ENCODE peak calls at places on chromosomes 1 and 21, in four cellular contexts. X is pancreas, Y is RWPE1, A is foreskin fibroblast. N is an unnamed sample.

GRCh38 chr1:46368781-46369180 is 25.3 kb upstream of the FAAH start:
- DNase-seq in X (no peak), Y (no peak), A (no peak), N (no peak)

GRCh38 chr1:6519491-6519934 is 28.0 kb upstream of the PLEKHG5 start:
- DNase-seq in X (no peak), Y (no peak), A (no peak), N (no peak)

GRCh38 chr1:90198616-90199015 is 203.7 kb downstream of the ZNF326 start:
- DNase-seq in X (no peak), Y (no peak), A (no peak), N (no peak)

GRCh38 chr1:237386362-237387143 is 344.6 kb downstream of the RYR2 start:
- DNase-seq in X (no peak), Y (peak), A (peak), N (no peak)

GRCh38 chr1:226877669-226878068 is 7.3 kb downstream of the PSEN2 start:
- DNase-seq in X (no peak), Y (no peak), A (no peak), N (no peak)

GRCh38 chr1:203354246-203354645 is 3.3 kb upstream of the FMOD start:
- DNase-seq in X (no peak), Y (no peak), A (peak), N (no peak)

GRCh38 chr1:183058835-183059234 is 35.6 kb downstream of the LAMC1 start:
- DNase-seq in X (no peak), Y (no peak), A (no peak), N (no peak)

GRCh38 chr1:200951016-200951415 is 56.3 kb downstream of the INAVA start:
- DNase-seq in X (no peak), Y (no peak), A (no peak), N (no peak)

GRCh38 chr1:91014475-91014874 is 7.4 kb downstream of the ZNF644 start:
- DNase-seq in X (no peak), Y (no peak), A (no peak), N (no peak)

GRCh38 chr1:94609619-94610018 is 68.1 kb upstream of the F3 start:
- DNase-seq in X (no peak), Y (no peak), A (no peak), N (no peak)

GRCh38 chr1:226820935-226821718 is 49.3 kb upstream of the PSEN2 start:
- DNase-seq in X (peak), Y (peak), A (peak), N (no peak)

GRCh38 chr1:116329524-116330341 is 43.3 kb upstream of the ATP1A1 start:
- DNase-seq in X (no peak), Y (no peak), A (no peak), N (no peak)

GRCh38 chr21:38244885-38245869 is 11.6 kb upstream of the KCNJ15 start:
- DNase-seq in X (no peak), Y (peak), A (peak), N (no peak)

GRCh38 chr1:2184934-2185333 is 9.6 kb downstream of the FAAP20 start:
- DNase-seq in X (no peak), Y (no peak), A (no peak), N (no peak)

GRCh38 chr1:179731643-179732042 is 11.4 kb upstream of the FAM163A start:
- DNase-seq in X (no peak), Y (no peak), A (no peak), N (no peak)

GRCh38 chr1:22107126-22107525 is 35.8 kb downstream of the WNT4 start:
- DNase-seq in X (no peak), Y (no peak), A (no peak), N (no peak)

GRCh38 chr1:29669488-29669871 is 433.2 kb downstream of the PTPRU start:
- DNase-seq in X (no peak), Y (no peak), A (no peak), N (no peak)

GRCh38 chr1:206685256-206685748 is 597 bp downstream of the MAPKAPK2 start:
- DNase-seq in X (peak), Y (peak), A (peak), N (peak)

GRCh38 chr1:165841582-165842362 is 14.4 kb downstream of the UCK2 start:
- DNase-seq in X (no peak), Y (no peak), A (peak), N (no peak)

GRCh38 chr21:15564907-15565306 is 164.9 kb upstream of the USP25 start:
- DNase-seq in X (no peak), Y (no peak), A (no peak), N (no peak)

GRCh38 chr1:72845981-72846380 is 563.6 kb upstream of the NEGR1 start:
- DNase-seq in X (no peak), Y (no peak), A (no peak), N (no peak)

GRCh38 chr1:17976843-17977242 is 130.8 kb upstream of the IGSF21 start:
- DNase-seq in X (no peak), Y (no peak), A (no peak), N (no peak)

GRCh38 chr1:43058545-43059360 is 100.1 kb upstream of the SLC2A1 start:
- DNase-seq in X (no peak), Y (peak), A (peak), N (peak)

GRCh38 chr1:231161711-231162299 is at the start of gene TRIM67:
- DNase-seq in X (peak), Y (no peak), A (peak), N (no peak)

GRCh38 chr1:201645956-201646355 is 107.0 kb downstream of the NAV1 start:
- DNase-seq in X (no peak), Y (no peak), A (peak), N (no peak)

GRCh38 chr1:162145280-162145965 is 75.9 kb downstream of the NOS1AP start:
- DNase-seq in X (no peak), Y (no peak), A (peak), N (peak)

GRCh38 chr1:93690921-93691789 is 9.5 kb upstream of the BCAR3 start:
- DNase-seq in X (no peak), Y (no peak), A (no peak), N (no peak)

GRCh38 chr1:153679337-153680119 is 1.0 kb downstream of the NPR1 start:
- DNase-seq in X (no peak), Y (no peak), A (peak), N (peak)

GRCh38 chr1:234862360-234862943 is 252.5 kb upstream of the IRF2BP2 start:
- DNase-seq in X (no peak), Y (no peak), A (no peak), N (no peak)

GRCh38 chr1:160204526-160205241 is 500 bp upstream of the PEA15 start:
- DNase-seq in X (no peak), Y (no peak), A (no peak), N (no peak)

DNA sequence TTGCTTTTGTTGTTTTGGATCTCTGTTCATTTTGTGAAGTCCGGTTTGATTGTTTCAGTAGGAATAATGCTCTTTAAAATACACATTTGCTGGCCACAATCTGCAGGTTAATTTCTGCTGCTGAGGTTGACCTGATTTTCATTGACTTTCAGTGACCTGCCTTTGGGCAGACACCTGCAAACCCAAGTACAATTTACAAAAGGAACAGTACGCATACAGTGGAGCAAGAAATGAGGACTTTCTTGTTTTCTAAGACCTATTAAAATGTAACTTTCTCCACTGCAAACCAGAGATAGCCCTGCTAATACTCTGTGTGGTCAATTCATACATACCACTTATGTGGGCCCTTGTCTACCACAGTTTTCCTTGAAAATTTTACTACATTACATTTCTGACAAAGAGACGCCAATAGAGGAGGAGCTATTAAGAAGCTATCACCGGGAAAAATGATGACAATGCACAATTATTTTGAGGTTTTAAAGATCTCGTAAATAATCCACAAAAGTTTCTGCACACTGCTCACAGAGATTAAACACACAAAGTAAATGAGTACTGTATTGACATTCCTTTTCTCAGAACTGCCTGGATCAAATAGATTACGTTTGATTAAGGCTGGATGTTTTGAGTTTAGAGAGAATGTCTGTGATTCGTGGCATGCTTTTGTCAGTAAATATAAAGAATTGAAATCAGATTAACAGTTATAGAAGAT is 141.9 kb downstream of the SDCCAG8 start:
- DNase-seq in X (no peak), Y (no peak), A (no peak), N (no peak)
- TF ChIP-seq CTCF in X (no peak), Y (no peak), A (no peak), N (no peak)

GRCh38 chr1:27307851-27308598 is 13.9 kb upstream of the TMEM222 start:
- DNase-seq in X (no peak), Y (no peak), A (no peak), N (no peak)

GRCh38 chr1:27303509-27303908 is 18.5 kb upstream of the TMEM222 start:
- DNase-seq in X (no peak), Y (no peak), A (no peak), N (no peak)

GRCh38 chr1:27306071-27306470 is 15.9 kb upstream of the TMEM222 start:
- DNase-seq in X (no peak), Y (no peak), A (no peak), N (no peak)

GRCh38 chr1:27302612-27303011 is 19.4 kb upstream of the TMEM222 start:
- DNase-seq in X (no peak), Y (no peak), A (no peak), N (no peak)

DNA sequence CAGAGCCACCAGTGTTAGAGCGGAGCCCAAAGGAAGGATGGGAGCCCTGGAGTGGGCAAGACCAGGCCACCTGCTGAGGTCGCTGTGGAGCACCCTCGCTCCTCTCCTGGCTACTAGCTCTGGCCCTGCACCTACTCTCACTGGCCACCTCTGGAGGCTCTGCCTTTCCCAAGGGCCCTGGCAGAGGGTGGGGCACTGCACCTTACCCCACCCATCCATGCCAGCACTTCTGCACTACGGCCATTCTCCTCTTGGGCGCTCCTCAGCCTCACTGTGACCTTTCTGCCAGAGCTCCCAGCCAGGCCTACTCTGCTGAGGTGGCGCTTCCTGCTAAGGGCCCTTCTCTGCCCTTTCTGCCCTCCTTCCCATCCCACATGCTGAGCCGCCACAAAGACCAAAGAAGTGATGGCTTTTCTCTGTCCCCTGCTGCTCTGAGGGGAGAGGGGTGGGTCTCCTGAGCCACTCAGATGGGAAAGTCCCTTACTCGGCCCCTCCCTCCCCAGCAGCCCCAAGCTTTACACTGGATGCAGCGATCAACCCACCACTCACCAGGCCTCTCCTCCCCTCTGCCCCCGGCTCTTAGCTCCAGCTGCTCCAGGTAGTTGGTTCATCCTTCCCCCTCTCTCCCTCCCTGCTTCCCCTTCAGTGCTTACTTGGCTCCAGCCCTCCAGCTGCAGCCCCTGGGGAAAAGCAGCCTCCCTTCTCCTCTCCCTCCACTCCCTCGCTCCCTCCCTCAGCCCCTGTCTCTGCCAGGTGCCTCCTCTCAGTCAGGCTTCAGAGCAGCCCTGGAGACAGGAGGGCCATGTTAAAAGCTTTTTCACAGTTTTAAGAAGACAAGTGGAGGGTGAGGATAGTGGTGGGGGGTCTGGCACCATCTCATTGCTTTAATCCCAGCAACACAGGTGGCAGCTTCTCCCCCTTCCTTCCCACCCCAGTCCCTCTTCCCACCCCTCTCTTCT is 14.8 kb upstream of the TMEM222 start:
- DNase-seq in X (no peak), Y (no peak), A (no peak), N (peak)
- TF ChIP-seq CTCF in X (no peak), Y (no peak), A (no peak), N (peak)

DNA sequence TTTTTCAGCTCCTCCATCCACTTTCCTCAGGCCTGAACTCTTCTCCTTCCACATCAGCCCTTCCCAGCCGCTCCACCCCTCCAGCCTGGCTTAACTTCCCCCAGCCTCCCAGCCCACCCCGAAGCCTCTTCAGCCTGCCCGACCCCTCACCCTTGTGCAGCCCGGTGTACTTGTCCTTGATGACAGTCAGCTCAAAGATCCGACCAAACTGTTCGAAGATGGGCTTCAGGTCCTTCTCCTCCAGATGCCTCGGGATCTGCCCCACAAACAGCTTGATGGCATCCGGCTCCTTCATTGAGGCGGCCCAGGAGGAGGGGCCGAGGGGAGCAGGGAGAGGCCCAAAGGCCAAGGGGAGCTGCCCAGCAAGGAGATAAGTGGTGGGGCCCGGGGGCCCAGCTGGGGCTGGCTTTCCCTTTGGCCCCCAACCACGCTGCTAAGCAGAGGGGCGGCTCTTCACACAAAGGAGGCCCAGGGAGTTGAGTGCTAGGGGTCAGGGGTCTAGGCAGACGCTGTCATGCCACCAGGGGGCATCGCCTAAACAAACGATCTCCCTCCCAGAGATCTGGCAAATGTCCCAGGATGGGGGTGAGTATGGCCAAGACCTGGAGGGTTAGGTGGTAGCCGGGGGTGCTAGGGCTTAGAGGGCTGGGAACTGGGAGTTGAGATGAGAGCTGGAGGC is 738 bp downstream of the CELF3 start:
- DNase-seq in X (no peak), Y (no peak), A (no peak), N (peak)
- TF ChIP-seq CTCF in X (no peak), Y (no peak), A (no peak), N (peak)

GRCh38 chr1:232890340-232890953 is 60.0 kb upstream of the NTPCR start:
- DNase-seq in X (no peak), Y (no peak), A (no peak), N (no peak)
- TF ChIP-seq CTCF in X (no peak), Y (no peak), A (no peak), N (no peak)

N was measured in nephron progenitor cell.